ENCODE peak calls at places on chromosomes 13 and 19, in nine cellular contexts. T is CD8-positive, alpha-beta memory T cell; D is AG04450; S is breast epithelium; C is transverse colon; P is ovary; Y is HL-60; U is heart left ventricle; I is body of pancreas. R is an unnamed sample.

GRCh38 chr13:32079586-32079985 is 48.0 kb downstream of the FRY start:
- DNase-seq in P (no peak), T (no peak), U (no peak), D (no peak), Y (no peak), C (no peak), I (no peak), S (no peak), R (no peak)

GRCh38 chr13:102721800-102722231 is 27.0 kb upstream of the METTL21C start:
- DNase-seq in T (peak), D (no peak), U (no peak), I (no peak), S (no peak), C (no peak), Y (no peak), P (no peak), R (no peak)

GRCh38 chr19:4082172-4082571 is 15.5 kb upstream of the ZBTB7A start:
- DNase-seq in Y (no peak), P (no peak), T (no peak), U (no peak), D (no peak), S (no peak), C (no peak), I (no peak), R (no peak)

GRCh38 chr19:57280913-57281425 is 684 bp downstream of the ZNF460 start:
- DNase-seq in D (no peak), S (no peak), P (no peak), Y (peak), U (no peak), I (no peak), C (no peak), T (peak), R (no peak)

GRCh38 chr13:112931028-112931934 is 37.7 kb upstream of the MCF2L start:
- DNase-seq in U (no peak), C (peak), D (peak), I (peak), S (peak), P (no peak), Y (no peak), T (no peak), R (no peak)

GRCh38 chr19:31326329-31327028 is 22.8 kb downstream of the TSHZ3 start:
- DNase-seq in D (no peak), T (no peak), I (no peak), Y (no peak), S (no peak), P (no peak), C (no peak), U (no peak), R (no peak)

GRCh38 chr19:16496613-16496983 is 404 bp downstream of the C19orf44 start:
- DNase-seq in I (no peak), U (peak), C (peak), P (peak), S (no peak), T (no peak), Y (no peak), D (no peak), R (no peak)

GRCh38 chr19:39223703-39224279 is 19.7 kb upstream of the SYCN start:
- DNase-seq in I (no peak), Y (no peak), S (no peak), U (no peak), P (no peak), C (no peak), D (no peak), T (no peak), R (no peak)

GRCh38 chr19:35254341-35255297 is 5.8 kb downstream of the LSR start:
- DNase-seq in I (no peak), Y (no peak), P (no peak), U (peak), C (no peak), S (no peak), T (no peak), D (no peak), R (peak)

GRCh38 chr19:15562861-15563260 is 52.2 kb upstream of the CYP4F8 start:
- DNase-seq in T (no peak), D (peak), P (no peak), Y (no peak), S (peak), U (no peak), C (no peak), I (peak), R (no peak)

GRCh38 chr19:41264581-41265375 is 606 bp downstream of the HNRNPUL1 start:
- DNase-seq in U (peak), S (peak), P (peak), D (no peak), Y (peak), C (peak), I (peak), T (peak), R (peak)

GRCh38 chr13:22141636-22142035 is 470.8 kb downstream of the FGF9 start:
- DNase-seq in I (no peak), Y (no peak), P (no peak), D (no peak), C (no peak), T (no peak), U (no peak), S (no peak), R (no peak)

GRCh38 chr13:46905249-46905648 is 8.4 kb upstream of the HTR2A start:
- DNase-seq in C (no peak), P (no peak), T (no peak), Y (no peak), I (no peak), S (no peak), U (no peak), D (no peak), R (no peak)

GRCh38 chr19:31548941-31549340 is 199.7 kb upstream of the TSHZ3 start:
- DNase-seq in I (peak), T (no peak), U (no peak), D (peak), P (no peak), C (no peak), Y (no peak), S (no peak), R (no peak)

GRCh38 chr13:37295046-37295445 is 189.6 kb upstream of the CSNK1A1L start:
- DNase-seq in I (no peak), T (no peak), C (no peak), D (no peak), Y (no peak), S (no peak), P (no peak), U (peak), R (no peak)

GRCh38 chr13:42378383-42378780 is 106.4 kb downstream of the AKAP11 start:
- DNase-seq in I (no peak), U (no peak), P (no peak), T (no peak), D (no peak), Y (no peak), C (no peak), S (no peak), R (no peak)

GRCh38 chr13:98026457-98026857 is 73.0 kb downstream of the IPO5 start:
- DNase-seq in S (no peak), Y (no peak), P (no peak), I (no peak), D (no peak), C (no peak), T (no peak), U (no peak), R (no peak)

GRCh38 chr13:94550030-94550738 is 45.8 kb downstream of the TGDS start:
- DNase-seq in S (no peak), U (no peak), I (no peak), T (no peak), Y (no peak), P (no peak), C (no peak), D (peak), R (peak)

GRCh38 chr13:64529874-64530485 is 2700.2 kb downstream of the PCDH9 start:
- DNase-seq in S (no peak), P (no peak), C (no peak), I (peak), Y (peak), U (no peak), T (no peak), D (no peak), R (no peak)

GRCh38 chr13:30125422-30126073 is 181.8 kb downstream of the KATNAL1 start:
- DNase-seq in C (no peak), Y (no peak), U (no peak), D (peak), P (no peak), S (no peak), T (no peak), I (no peak), R (peak)

GRCh38 chr19:38284422-38284821 is 19.6 kb upstream of the C19orf33 start:
- DNase-seq in T (no peak), P (no peak), C (no peak), Y (peak), I (no peak), D (no peak), U (no peak), S (no peak), R (no peak)

GRCh38 chr19:46618670-46619231 is 6.1 kb downstream of the PTGIR start:
- DNase-seq in P (no peak), D (no peak), I (peak), S (no peak), C (no peak), U (no peak), T (no peak), Y (no peak), R (no peak)

GRCh38 chr19:41914906-41915247 is 13.4 kb downstream of the ERFL start:
- DNase-seq in I (no peak), T (no peak), D (no peak), P (no peak), C (no peak), Y (no peak), S (no peak), U (no peak), R (no peak)

GRCh38 chr19:50695251-50696064 is 24.1 kb downstream of the SHANK1 start:
- DNase-seq in D (no peak), C (no peak), S (no peak), T (no peak), I (peak), U (no peak), P (no peak), Y (no peak), R (no peak)

GRCh38 chr13:66794340-66795031 is 435.6 kb downstream of the PCDH9 start:
- DNase-seq in S (no peak), D (no peak), T (no peak), I (no peak), U (no peak), P (no peak), Y (no peak), C (no peak), R (no peak)

GRCh38 chr19:2661615-2662014 is 40.9 kb downstream of the GNG7 start:
- DNase-seq in I (no peak), C (no peak), D (no peak), Y (peak), P (no peak), S (no peak), U (no peak), T (no peak), R (no peak)

GRCh38 chr19:16888629-16889371 is at the start of gene F2RL3:
- DNase-seq in U (peak), C (peak), S (no peak), P (peak), Y (peak), I (peak), D (no peak), T (no peak), R (peak)

GRCh38 chr19:33362508-33363228 is 10.8 kb upstream of the CEBPG start:
- DNase-seq in D (no peak), Y (no peak), P (no peak), T (no peak), I (no peak), S (no peak), U (no peak), C (no peak), R (no peak)

GRCh38 chr19:33355535-33355934 is 18.0 kb upstream of the CEBPG start:
- DNase-seq in D (no peak), C (no peak), U (no peak), Y (no peak), S (no peak), I (no peak), P (no peak), T (no peak), R (no peak)

GRCh38 chr19:33359581-33359980 is 13.9 kb upstream of the CEBPG start:
- DNase-seq in S (no peak), I (no peak), D (no peak), C (no peak), P (no peak), Y (no peak), T (no peak), U (no peak), R (no peak)

GRCh38 chr19:33358408-33358807 is 15.1 kb upstream of the CEBPG start:
- DNase-seq in D (no peak), T (no peak), I (no peak), S (no peak), P (no peak), Y (no peak), C (no peak), U (no peak), R (no peak)
- H3K27ac ChIP-seq in D (no peak), T (no peak), I (no peak), S (no peak), P (no peak), Y (no peak), C (no peak), U (no peak), R (no peak)

GRCh38 chr19:55141696-55142095 is 7.3 kb downstream of the TNNT1 start:
- DNase-seq in C (no peak), D (no peak), U (no peak), I (no peak), S (no peak), P (no peak), T (no peak), Y (no peak), R (no peak)

GRCh38 chr19:55136399-55137102 is 12.5 kb downstream of the TNNT1 start:
- DNase-seq in P (no peak), Y (no peak), U (no peak), I (no peak), T (no peak), S (no peak), C (no peak), D (no peak), R (no peak)

GRCh38 chr19:55133639-55134444 is 15.2 kb downstream of the TNNT1 start:
- DNase-seq in I (no peak), T (no peak), D (no peak), P (no peak), Y (no peak), S (no peak), C (no peak), U (no peak), R (no peak)

GRCh38 chr19:55134732-55135131 is 14.3 kb downstream of the TNNT1 start:
- DNase-seq in P (no peak), D (no peak), T (no peak), U (no peak), S (no peak), Y (no peak), C (no peak), I (no peak), R (no peak)

DNA sequence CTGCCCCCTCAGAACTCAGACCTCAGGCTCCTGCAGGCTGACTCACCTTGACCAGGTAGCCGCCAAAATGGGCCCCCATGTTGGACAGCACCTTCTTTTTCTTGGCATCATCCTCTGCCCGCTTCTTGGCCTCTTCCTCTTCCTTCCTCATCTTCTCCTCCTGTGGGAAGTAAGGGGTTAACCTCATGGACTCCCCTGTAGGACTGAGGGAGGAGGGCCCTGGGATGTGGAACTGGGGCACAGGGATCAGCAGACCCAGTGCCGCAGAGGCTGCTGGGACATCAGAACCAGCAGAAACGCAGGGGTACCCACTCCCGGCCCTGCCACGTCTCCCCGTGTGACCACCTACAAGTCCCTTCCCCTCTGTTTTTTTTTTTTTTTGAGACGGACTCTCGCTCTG is 11.1 kb downstream of the TNNT1 start:
- DNase-seq in S (no peak), P (no peak), C (no peak), Y (no peak), I (no peak), D (no peak), T (no peak), U (no peak), R (no peak)
- H3K27ac ChIP-seq in S (no peak), P (no peak), C (no peak), Y (no peak), I (no peak), D (no peak), T (no peak), U (no peak), R (no peak)

DNA sequence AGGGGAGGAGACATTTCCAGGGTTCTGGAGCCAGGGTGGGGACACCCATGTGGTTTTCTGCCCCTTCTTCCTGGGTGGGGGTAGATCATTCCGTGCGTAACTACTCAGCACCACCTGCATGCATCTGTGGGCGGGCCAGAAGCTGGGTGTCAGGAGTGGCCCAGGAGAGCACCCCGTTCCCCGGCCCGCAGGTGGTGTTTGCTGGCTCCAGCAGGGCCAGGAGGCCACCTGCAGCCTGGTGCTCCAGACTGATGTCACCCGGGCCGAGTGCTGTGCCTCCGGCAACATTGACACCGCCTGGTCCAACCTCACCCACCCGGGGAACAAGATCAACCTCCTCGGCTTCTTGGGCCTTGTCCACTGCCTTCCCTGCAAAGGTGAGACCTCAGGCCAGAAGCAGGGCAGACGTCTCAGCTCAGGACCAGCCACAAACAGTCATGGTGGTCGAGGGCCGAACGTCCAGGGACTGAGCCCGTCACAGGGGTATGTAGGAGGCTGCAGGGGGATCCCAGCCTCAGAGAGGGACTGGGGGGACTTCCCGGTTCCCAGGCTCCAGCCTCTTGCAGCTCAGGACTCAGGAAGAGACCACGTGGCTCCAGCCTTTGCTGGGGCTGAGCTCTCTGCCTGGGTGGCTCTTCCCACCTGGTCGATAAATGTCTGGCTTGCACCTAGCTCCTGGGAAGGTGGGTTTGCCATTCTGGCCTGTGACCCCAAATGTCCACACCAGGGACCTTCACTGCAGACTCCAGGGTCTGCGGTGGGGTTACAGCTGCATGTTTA is 1.6 kb downstream of the FSTL3 start:
- DNase-seq in T (no peak), C (no peak), S (no peak), I (peak), P (peak), U (no peak), Y (no peak), D (no peak), R (no peak)
- H3K27ac ChIP-seq in T (no peak), C (peak), S (peak), I (peak), P (peak), U (peak), Y (no peak), D (peak), R (peak)

DNA sequence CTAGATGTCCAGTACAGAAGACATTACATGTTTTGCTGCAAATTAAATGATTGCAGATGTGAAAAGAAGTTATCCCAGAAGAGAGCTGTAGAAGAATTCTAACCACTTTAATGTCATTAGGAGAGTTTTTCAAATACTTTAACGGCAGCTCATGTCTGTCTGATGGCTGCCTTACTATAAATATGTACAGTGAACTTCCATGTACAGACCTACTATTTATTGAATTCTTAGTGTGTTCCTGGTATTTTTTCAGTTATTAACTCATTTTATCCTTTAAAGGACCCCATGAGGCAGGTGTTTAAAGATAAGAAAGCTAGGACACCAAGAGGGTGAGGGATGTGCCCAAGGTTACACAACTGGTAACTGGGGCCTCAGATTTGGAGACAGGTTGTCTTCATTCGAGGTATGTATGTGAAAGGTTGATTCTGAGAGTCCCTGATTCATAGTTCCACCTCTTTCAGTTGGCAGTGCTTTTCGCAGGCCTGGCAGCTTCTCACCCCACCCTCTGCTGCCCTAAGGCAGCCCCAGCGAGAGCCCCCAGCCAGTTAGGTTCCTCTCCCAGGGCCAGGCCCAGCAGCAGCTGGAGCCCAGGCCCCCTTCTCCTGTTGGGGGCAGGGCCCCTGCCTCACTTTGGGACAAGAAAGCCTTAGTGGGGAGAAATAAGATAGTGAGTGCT is 67.9 kb upstream of the TEX29 start:
- DNase-seq in P (no peak), S (no peak), Y (no peak), T (no peak), C (no peak), U (no peak), D (no peak), I (no peak), R (peak)
- H3K27ac ChIP-seq in P (no peak), S (no peak), Y (no peak), T (no peak), C (no peak), U (peak), D (no peak), I (no peak), R (no peak)

GRCh38 chr19:13012390-13012689 is 17.1 kb downstream of the NFIX start:
- DNase-seq in C (no peak), D (no peak), P (peak), U (no peak), T (no peak), I (no peak), S (no peak), Y (no peak), R (no peak)

GRCh38 chr19:13010992-13011652 is 15.8 kb downstream of the NFIX start:
- DNase-seq in Y (no peak), T (no peak), D (no peak), U (no peak), S (no peak), C (no peak), P (no peak), I (no peak), R (no peak)

GRCh38 chr19:13010038-13010991 is 15.0 kb downstream of the NFIX start:
- DNase-seq in U (no peak), D (no peak), P (peak), S (peak), T (no peak), I (no peak), C (no peak), Y (no peak), R (no peak)

GRCh38 chr19:13012690-13013608 is 17.7 kb downstream of the NFIX start:
- DNase-seq in C (peak), U (no peak), S (no peak), I (peak), D (no peak), Y (peak), P (peak), T (peak), R (no peak)

GRCh38 chr19:13011653-13012389 is 16.5 kb downstream of the NFIX start:
- DNase-seq in Y (no peak), P (peak), U (no peak), S (no peak), C (no peak), T (no peak), I (no peak), D (no peak), R (no peak)
- H3K27ac ChIP-seq in Y (no peak), P (peak), U (peak), S (peak), C (peak), T (no peak), I (no peak), D (no peak), R (no peak)

GRCh38 chr19:14089662-14090508 is 666 bp downstream of the SAMD1 start:
- DNase-seq in P (peak), T (peak), Y (peak), D (no peak), U (peak), C (peak), S (no peak), I (peak), R (no peak)

GRCh38 chr19:14088634-14089411 is 1.7 kb downstream of the SAMD1 start:
- DNase-seq in C (no peak), T (no peak), S (no peak), I (no peak), P (peak), D (no peak), U (no peak), Y (no peak), R (no peak)

GRCh38 chr19:14091086-14091884 is 734 bp upstream of the SAMD1 start:
- DNase-seq in I (peak), D (no peak), C (peak), U (no peak), P (no peak), S (no peak), T (peak), Y (peak), R (no peak)

GRCh38 chr19:14090509-14091085 is at the start of gene SAMD1:
- DNase-seq in D (peak), C (peak), P (peak), S (peak), Y (peak), I (peak), T (peak), U (peak), R (peak)

DNA sequence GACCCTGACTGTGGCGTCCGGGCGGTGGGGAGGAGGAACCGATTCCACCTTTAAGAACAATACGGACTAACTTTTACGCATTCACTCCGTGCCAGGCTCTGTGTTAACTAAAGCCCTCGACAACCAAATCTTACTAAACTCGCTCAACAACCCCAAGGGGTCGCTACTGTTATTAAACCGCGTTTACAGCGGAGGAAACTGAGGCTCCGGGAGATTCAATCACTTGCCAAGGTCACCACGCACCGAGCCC is 1.2 kb downstream of the SAMD1 start:
- DNase-seq in D (no peak), I (no peak), P (no peak), Y (no peak), C (no peak), U (no peak), T (no peak), S (no peak), R (no peak)
- H3K27ac ChIP-seq in D (no peak), I (peak), P (peak), Y (no peak), C (peak), U (peak), T (no peak), S (peak), R (peak)

R was measured in lung.